ENCODE peak calls at places on chromosomes 4 and X, in seven cellular contexts. J is uterus, K is heart left ventricle, Q is K562, W is suprapubic skin, Y is ovary, S is lower leg skin. T is an unnamed sample.
A peak's percentile ranks its signal among the peaks of the same experiment; 100 is the strongest.

GRCh38 chr4:6333301-6334202 is 63.9 kb downstream of the WFS1 start:
- DNase-seq in Q (peak; percentile 59), W (no peak), K (peak; percentile 16), Y (no peak), J (no peak), S (no peak), T (no peak)

GRCh38 chrX:115898382-115899001 is 272.1 kb upstream of the AGTR2 start:
- DNase-seq in S (no peak), K (no peak), Q (peak; percentile 62), J (peak; percentile 53), W (peak; percentile 78), Y (peak; percentile 87), T (no peak)

GRCh38 chr4:140996757-140997156 is 136.5 kb downstream of the RNF150 start:
- DNase-seq in J (no peak), W (no peak), S (no peak), Q (no peak), Y (no peak), K (no peak), T (no peak)

GRCh38 chr4:79831701-79832514 is 241.1 kb downstream of the ANTXR2 start:
- DNase-seq in Q (no peak), Y (no peak), S (no peak), K (no peak), W (no peak), J (no peak), T (no peak)

GRCh38 chr4:154004859-154005520 is 216.1 kb upstream of the SFRP2 start:
- DNase-seq in Y (no peak), K (no peak), Q (no peak), S (no peak), W (peak; percentile 77), J (peak; percentile 56), T (no peak)

GRCh38 chrX:135890087-135890585 is 3.1 kb downstream of the CT45A10 start:
- DNase-seq in Y (no peak), Q (no peak), K (no peak), W (no peak), S (no peak), J (no peak), T (no peak)

GRCh38 chr4:159248383-159249178 is 145.7 kb downstream of the RAPGEF2 start:
- DNase-seq in J (no peak), K (no peak), Q (no peak), Y (no peak), W (no peak), S (no peak), T (no peak)

GRCh38 chr4:83386931-83387897 is 52.6 kb upstream of the HPSE start:
- DNase-seq in Y (no peak), J (peak; percentile 30), S (no peak), W (no peak), Q (no peak), K (no peak), T (no peak)

GRCh38 chr4:150561338-150561737 is 20.6 kb upstream of the MAB21L2 start:
- DNase-seq in Y (no peak), S (no peak), Q (no peak), K (no peak), W (no peak), J (no peak), T (no peak)

GRCh38 chr4:124177647-124178425 is 534.7 kb downstream of the ANKRD50 start:
- DNase-seq in S (no peak), W (no peak), J (no peak), Y (no peak), Q (no peak), K (no peak), T (no peak)

GRCh38 chrX:107123750-107124149 is 5.1 kb upstream of the RBM41 start:
- DNase-seq in Q (no peak), W (no peak), K (no peak), Y (no peak), J (no peak), S (no peak), T (no peak)

GRCh38 chr4:66565796-66566195 is 895.5 kb upstream of the EPHA5 start:
- DNase-seq in J (no peak), W (no peak), Y (no peak), Q (no peak), K (no peak), S (no peak), T (no peak)

GRCh38 chr4:185915817-185916216 is 103.8 kb upstream of the SORBS2 start:
- DNase-seq in S (no peak), J (no peak), Y (no peak), W (no peak), K (no peak), Q (no peak), T (no peak)

GRCh38 chrX:153927686-153927935 is 1.5 kb upstream of the ARHGAP4 start:
- DNase-seq in K (no peak), Y (no peak), J (no peak), S (no peak), Q (no peak), W (no peak), T (no peak)

GRCh38 chrX:153928846-153929245 is 2.8 kb upstream of the ARHGAP4 start:
- DNase-seq in Y (no peak), Q (no peak), S (no peak), J (no peak), K (no peak), W (no peak), T (no peak)

GRCh38 chrX:153929576-153929975 is 3.5 kb upstream of the ARHGAP4 start:
- DNase-seq in S (no peak), J (no peak), K (no peak), W (no peak), Q (no peak), Y (peak; percentile 41), T (no peak)

GRCh38 chrX:153926863-153927685 is 1.0 kb upstream of the ARHGAP4 start:
- DNase-seq in Y (peak; percentile 65), Q (peak; percentile 78), W (no peak), K (peak; percentile 76), S (no peak), J (no peak), T (peak; percentile 77)

DNA sequence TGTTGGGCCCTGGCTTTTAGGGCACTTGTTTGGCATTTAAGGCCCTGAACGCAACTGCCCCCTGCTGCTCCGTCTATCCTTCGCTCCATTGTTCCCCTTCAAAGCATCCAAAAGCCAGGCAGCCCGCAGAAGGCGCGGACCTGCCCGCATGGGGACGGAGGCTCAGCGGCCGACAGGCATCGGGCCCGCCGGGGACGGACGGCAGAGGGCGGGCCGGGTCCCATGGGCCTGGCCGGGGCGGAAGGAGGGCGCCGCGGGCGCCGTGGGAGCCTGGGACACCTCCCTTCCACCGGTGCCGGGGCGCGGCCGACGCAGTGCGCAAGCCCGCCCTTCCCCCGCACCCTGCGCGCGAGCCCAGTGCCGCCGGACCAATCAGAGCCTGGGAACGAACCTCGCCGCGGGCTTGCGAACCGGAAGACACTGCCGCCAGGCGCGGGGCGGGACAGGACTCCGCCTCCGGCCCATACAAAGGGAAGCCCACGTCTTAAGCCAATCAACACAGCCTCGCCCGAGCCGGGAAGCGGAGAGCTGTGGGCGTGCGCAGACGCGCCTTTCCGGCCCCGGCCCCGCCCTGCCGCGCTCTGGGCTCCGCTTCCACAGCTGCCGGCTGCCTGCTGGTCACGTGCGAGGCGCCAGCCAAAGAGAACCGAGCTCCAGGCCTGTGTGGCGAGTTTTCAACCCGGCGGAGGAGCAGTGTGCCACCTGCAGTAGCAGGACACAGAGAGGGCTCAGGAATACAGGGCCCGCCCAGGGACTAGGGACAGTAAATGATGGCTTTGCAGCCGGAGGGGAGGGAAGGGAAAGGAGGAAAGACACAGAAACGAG is 2.1 kb upstream of the ARHGAP4 start:
- DNase-seq in Y (peak; percentile 96), J (peak; percentile 96), Q (peak; percentile 97), K (peak; percentile 97), S (peak; percentile 99), W (peak; percentile 96), T (peak; percentile 95)
- TF ChIP-seq POLR2A in Y (peak; percentile 85), J (peak; percentile 94), Q (peak; percentile 69), K (no peak), S (no peak), W (peak; percentile 50), T (peak; percentile 92)

DNA sequence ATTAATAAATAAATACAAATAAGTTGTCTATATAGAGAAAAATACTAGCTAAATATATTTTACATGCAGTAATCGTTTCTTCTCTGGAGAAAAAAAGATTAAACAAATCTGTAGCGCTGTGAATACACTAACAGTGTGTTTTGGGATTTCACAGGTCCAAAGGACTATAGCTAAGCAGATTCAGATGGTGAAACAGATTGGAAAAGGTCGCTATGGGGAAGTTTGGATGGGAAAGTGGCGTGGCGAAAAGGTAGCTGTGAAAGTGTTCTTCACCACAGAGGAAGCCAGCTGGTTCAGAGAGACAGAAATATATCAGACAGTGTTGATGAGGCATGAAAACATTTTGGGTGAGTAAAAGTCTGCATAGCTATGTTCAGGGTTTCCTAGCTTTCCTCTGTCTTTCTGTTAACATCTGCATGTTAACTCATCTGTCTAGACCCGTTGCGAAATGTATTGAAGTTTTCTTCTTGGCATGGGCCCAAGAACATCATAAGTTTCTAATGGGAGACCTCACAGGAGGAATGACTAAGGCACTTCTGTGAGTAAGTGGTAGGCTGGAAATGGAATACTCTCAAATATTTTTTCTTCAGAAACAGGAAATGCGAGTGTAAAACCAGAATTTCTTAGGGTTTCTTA is 372.1 kb downstream of the BMPR1B start:
- DNase-seq in S (no peak), J (peak; percentile 14), Y (no peak), K (no peak), Q (peak; percentile 55), W (no peak), T (no peak)
- H3K4me3 ChIP-seq in S (no peak overlapping the region), J (no peak overlapping the region), Y (no peak overlapping the region), K (no peak overlapping the region), Q (no peak overlapping the region), W (no peak overlapping the region), T (no peak overlapping the region)

GRCh38 chr4:3240936-3241522 is 7.9 kb upstream of the MSANTD1 start:
- DNase-seq in Q (no peak), Y (no peak), W (no peak), J (no peak), K (no peak), S (no peak), T (no peak)
- TF ChIP-seq POLR2A in Q (no peak), Y (no peak), W (no peak), J (no peak), K (no peak), S (no peak), T (no peak)

GRCh38 chr4:53586121-53586816 is 5.0 kb downstream of the LNX1 start:
- DNase-seq in K (no peak), W (no peak), Q (no peak), J (no peak), S (no peak), Y (no peak), T (no peak)

GRCh38 chr4:53592128-53592527 is 842 bp upstream of the LNX1 start:
- DNase-seq in W (no peak), K (no peak), Q (peak; percentile 12), Y (no peak), J (no peak), S (no peak), T (no peak)

GRCh38 chr4:53591372-53591892 is at the start of gene LNX1:
- DNase-seq in K (no peak), Y (no peak), S (peak; percentile 89), Q (peak; percentile 65), W (peak; percentile 80), J (no peak), T (peak; percentile 86)

GRCh38 chr4:53587123-53587522 is 4.2 kb downstream of the LNX1 start:
- DNase-seq in S (no peak), Y (no peak), J (no peak), W (no peak), Q (no peak), K (no peak), T (no peak)

DNA sequence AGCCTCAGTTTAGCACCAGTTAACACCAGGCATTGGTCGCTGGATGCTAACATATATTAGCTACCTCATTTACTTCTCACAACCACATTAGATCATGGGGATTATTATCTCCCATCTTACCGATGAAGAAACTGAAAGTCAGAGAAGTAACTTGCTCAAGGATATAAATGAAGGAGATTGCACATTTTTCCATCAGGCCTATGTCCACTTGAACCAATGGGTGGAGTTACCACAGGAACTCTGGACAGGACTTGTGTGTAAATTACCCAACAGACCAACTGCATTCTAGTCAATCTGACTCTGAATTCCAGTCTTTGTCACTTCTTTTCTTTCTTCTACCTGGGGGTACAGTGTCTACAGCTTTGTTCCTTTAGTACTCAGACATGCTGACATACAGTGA is 1.8 kb downstream of the LNX1 start:
- DNase-seq in S (no peak), K (no peak), Q (no peak), J (no peak), Y (no peak), W (no peak), T (no peak)
- H3K4me3 ChIP-seq in S (no peak overlapping the region), K (no peak overlapping the region), Q (no peak overlapping the region), J (no peak overlapping the region), Y (no peak overlapping the region), W (peak overlapping the region; percentile 42), T (no peak overlapping the region)

T was measured in right lobe of liver.